ENCODE peak calls at places on chromosomes 5 and 9, in nine cellular contexts. D is tibial artery, R is mesendoderm, F is NCI-H1092 treated with DMSO at 0.1 percent for 48 hours, A is T-helper 17 cell, X is lower lobe of right lung, Q is AG20443, I is MV-4-11, V is SHP77. H is an unnamed sample.

GRCh38 chr5:133696782-133697507 is 84.6 kb upstream of the FSTL4 start:
- DNase-seq in D (peak), R (no peak), F (no peak), A (no peak), X (no peak), Q (no peak), I (no peak), V (no peak), H (no peak)

GRCh38 chr5:107713228-107713627 is 42.5 kb upstream of the EFNA5 start:
- DNase-seq in D (no peak), R (no peak), F (no peak), A (no peak), X (no peak), Q (no peak), I (no peak), V (no peak), H (no peak)

GRCh38 chr5:52334367-52334766 is 453.3 kb upstream of the ITGA1 start:
- DNase-seq in D (no peak), R (peak), F (no peak), A (no peak), X (no peak), Q (no peak), I (no peak), V (no peak), H (no peak)

GRCh38 chr5:73674669-73675004 is 48.6 kb downstream of the ARHGEF28 start:
- DNase-seq in D (no peak), R (peak), F (no peak), A (no peak), X (no peak), Q (no peak), I (no peak), V (no peak), H (no peak)

GRCh38 chr5:134541736-134542376 is 16.4 kb downstream of the JADE2 start:
- DNase-seq in D (no peak), R (peak), F (no peak), A (no peak), X (peak), Q (peak), I (peak), V (no peak), H (no peak)

GRCh38 chr5:148653271-148653839 is 972 bp downstream of the HTR4 start:
- DNase-seq in D (no peak), R (no peak), F (no peak), A (no peak), X (no peak), Q (no peak), I (no peak), V (no peak), H (no peak)

GRCh38 chr5:113218200-113218599 is 216.6 kb downstream of the TSSK1B start:
- DNase-seq in D (no peak), R (no peak), F (no peak), A (no peak), X (no peak), Q (no peak), I (no peak), V (no peak), H (no peak)

GRCh38 chr9:129172816-129173215 is 5.2 kb downstream of the IER5L start:
- DNase-seq in D (no peak), R (no peak), F (no peak), A (no peak), X (no peak), Q (no peak), I (no peak), V (no peak), H (no peak)

GRCh38 chr9:121075251-121076036 is 689 bp downstream of the CNTRL start:
- DNase-seq in D (no peak), R (peak), F (peak), A (no peak), X (no peak), Q (no peak), I (peak), V (no peak), H (no peak)

GRCh38 chr5:1337490-1338195 is 7.3 kb downstream of the CLPTM1L start:
- DNase-seq in D (no peak), R (no peak), F (no peak), A (no peak), X (no peak), Q (no peak), I (no peak), V (no peak), H (no peak)

GRCh38 chr5:53113947-53114346 is 4.4 kb upstream of the MOCS2 start:
- DNase-seq in D (no peak), R (no peak), F (no peak), A (no peak), X (no peak), Q (no peak), I (no peak), V (no peak), H (no peak)